ENCODE peak calls at places on chromosome 15, in ten cellular contexts. L, Y, S, B, R, O, K, G, U and A are unnamed samples.

GRCh38 chr15:88908123-88908522 is 5.1 kb downstream of the MFGE8 start:
- DNase-seq in L (no peak), Y (no peak), S (no peak), B (no peak), R (no peak), O (no peak), K (no peak), G (no peak), U (no peak), A (no peak)

GRCh38 chr15:57691082-57691481 is 15.4 kb upstream of the POLR2M start:
- DNase-seq in L (no peak), Y (no peak), S (no peak), B (no peak), R (no peak), O (no peak), K (no peak), G (no peak), U (no peak), A (no peak)

GRCh38 chr15:57333487-57333886 is 42.8 kb upstream of the CGNL1 start:
- DNase-seq in L (no peak), Y (no peak), S (no peak), B (no peak), R (no peak), O (no peak), K (peak), G (no peak), U (no peak), A (no peak)

GRCh38 chr15:78050441-78050809 is 27.1 kb downstream of the TBC1D2B start:
- DNase-seq in L (no peak), Y (no peak), S (no peak), B (no peak), R (no peak), O (no peak), K (peak), G (no peak), U (no peak), A (no peak)

GRCh38 chr15:57534279-57534678 is 57.4 kb upstream of the MYZAP start:
- DNase-seq in L (no peak), Y (no peak), S (no peak), B (no peak), R (no peak), O (no peak), K (peak), G (no peak), U (no peak), A (no peak)

GRCh38 chr15:44956388-44956787 is at the start of gene TERB2:
- DNase-seq in L (no peak), Y (no peak), S (no peak), B (no peak), R (no peak), O (no peak), K (no peak), G (no peak), U (no peak), A (no peak)

GRCh38 chr15:65841121-65841930 is 28.0 kb upstream of the RAB11A start:
- DNase-seq in L (no peak), Y (no peak), S (no peak), B (no peak), R (no peak), O (no peak), K (peak), G (no peak), U (no peak), A (no peak)

GRCh38 chr15:74893627-74894026 is 3.8 kb downstream of the MPI start:
- DNase-seq in L (no peak), Y (no peak), S (no peak), B (no peak), R (no peak), O (no peak), K (no peak), G (no peak), U (no peak), A (no peak)

GRCh38 chr15:31296304-31297220 is 30.1 kb upstream of the KLF13 start:
- DNase-seq in L (no peak), Y (no peak), S (no peak), B (no peak), R (peak), O (peak), K (no peak), G (peak), U (no peak), A (peak)

GRCh38 chr15:42149493-42150245 is 6.8 kb downstream of the PLA2G4F start:
- DNase-seq in L (no peak), Y (no peak), S (no peak), B (no peak), R (no peak), O (peak), K (no peak), G (no peak), U (no peak), A (no peak)

GRCh38 chr15:92599394-92599970 is 56.1 kb downstream of the FAM174B start:
- DNase-seq in L (no peak), Y (no peak), S (no peak), B (no peak), R (no peak), O (no peak), K (peak), G (no peak), U (no peak), A (no peak)

GRCh38 chr15:62390793-62391543 is 225.9 kb upstream of the C2CD4B start:
- DNase-seq in L (no peak), Y (peak), S (peak), B (peak), R (no peak), O (peak), K (peak), G (no peak), U (peak), A (peak)

GRCh38 chr15:83066761-83067637 is at the start of gene BTBD1:
- DNase-seq in L (peak), Y (peak), S (peak), B (peak), R (peak), O (peak), K (peak), G (peak), U (peak), A (peak)

GRCh38 chr15:71334434-71334833 is 219.2 kb downstream of the THSD4 start:
- DNase-seq in L (no peak), Y (no peak), S (no peak), B (no peak), R (no peak), O (no peak), K (no peak), G (no peak), U (no peak), A (no peak)

GRCh38 chr15:27358751-27359434 is 387.9 kb downstream of the GABRG3 start:
- DNase-seq in L (no peak), Y (no peak), S (peak), B (no peak), R (no peak), O (peak), K (peak), G (no peak), U (no peak), A (no peak)

GRCh38 chr15:66603301-66604179 is 37.7 kb upstream of the LCTL start:
- DNase-seq in L (peak), Y (peak), S (peak), B (peak), R (peak), O (peak), K (peak), G (no peak), U (no peak), A (peak)

GRCh38 chr15:91694829-91695205 is 158.7 kb upstream of the SLCO3A1 start:
- DNase-seq in L (no peak), Y (no peak), S (no peak), B (peak), R (no peak), O (peak), K (peak), G (no peak), U (no peak), A (peak)

GRCh38 chr15:33865416-33865815 is 102.9 kb upstream of the CHRM5 start:
- DNase-seq in L (no peak), Y (no peak), S (no peak), B (no peak), R (no peak), O (no peak), K (no peak), G (no peak), U (no peak), A (no peak)

GRCh38 chr15:72306211-72306785 is 13.7 kb downstream of the CELF6 start:
- DNase-seq in L (peak), Y (peak), S (no peak), B (no peak), R (peak), O (no peak), K (peak), G (no peak), U (peak), A (no peak)

GRCh38 chr15:69749797-69750196 is 297.2 kb downstream of the RPLP1 start:
- DNase-seq in L (no peak), Y (no peak), S (no peak), B (no peak), R (no peak), O (no peak), K (no peak), G (no peak), U (no peak), A (no peak)

GRCh38 chr15:95770191-95770590 is 560.3 kb upstream of the NR2F2 start:
- DNase-seq in L (no peak), Y (no peak), S (no peak), B (no peak), R (no peak), O (no peak), K (peak), G (no peak), U (no peak), A (no peak)

GRCh38 chr15:77025066-77025435 is 30.1 kb downstream of the PSTPIP1 start:
- DNase-seq in L (peak), Y (no peak), S (peak), B (no peak), R (no peak), O (no peak), K (no peak), G (no peak), U (no peak), A (no peak)

GRCh38 chr15:82571722-82572222 is 31.5 kb upstream of the RPS17 start:
- DNase-seq in L (no peak), Y (no peak), S (no peak), B (peak), R (peak), O (no peak), K (peak), G (no peak), U (peak), A (peak)

GRCh38 chr15:90013503-90013937 is 12.4 kb downstream of the ZNF710 start:
- DNase-seq in L (no peak), Y (no peak), S (no peak), B (no peak), R (no peak), O (no peak), K (no peak), G (no peak), U (no peak), A (peak)

GRCh38 chr15:66617137-66618090 is 51.6 kb upstream of the LCTL start:
- DNase-seq in L (peak), Y (peak), S (no peak), B (peak), R (no peak), O (peak), K (peak), G (no peak), U (peak), A (peak)

GRCh38 chr15:69666441-69666882 is 213.8 kb downstream of the RPLP1 start:
- DNase-seq in L (peak), Y (peak), S (peak), B (peak), R (no peak), O (no peak), K (peak), G (no peak), U (no peak), A (peak)

GRCh38 chr15:26890988-26891387 is 24.1 kb downstream of the GABRA5 start:
- DNase-seq in L (no peak), Y (no peak), S (no peak), B (no peak), R (no peak), O (no peak), K (no peak), G (no peak), U (no peak), A (no peak)

GRCh38 chr15:39922450-39923092 is 2.5 kb upstream of the GPR176 start:
- DNase-seq in L (no peak), Y (no peak), S (no peak), B (no peak), R (no peak), O (no peak), K (peak), G (no peak), U (no peak), A (no peak)